ENCODE peak calls at places on chromosomes 2 and 18, in four cellular contexts. J is A549, H is gastrocnemius medialis, D is sigmoid colon. W is an unnamed sample.

GRCh38 chr18:1092228-1092627 is 187.6 kb downstream of the ADCYAP1 start:
- DNase-seq in J (no peak), H (no peak), D (no peak), W (no peak)

GRCh38 chr2:61898810-61899209 is 6.7 kb upstream of the COMMD1 start:
- DNase-seq in D (no peak), H (no peak), J (no peak), W (no peak)

GRCh38 chr2:188853307-188853706 is 120.9 kb upstream of the COL3A1 start:
- DNase-seq in J (no peak), H (no peak), D (no peak), W (no peak)

GRCh38 chr2:205659922-205660321 is 22.4 kb upstream of the NRP2 start:
- DNase-seq in D (no peak), H (no peak), J (no peak), W (no peak)

GRCh38 chr2:218079943-218080913 is 11.2 kb downstream of the RUFY4 start:
- DNase-seq in H (no peak), D (no peak), J (no peak), W (no peak)

GRCh38 chr2:11746807-11747459 is 501 bp downstream of the LPIN1 start:
- DNase-seq in D (no peak), J (no peak), H (peak), W (no peak)

GRCh38 chr2:193480187-193480586 is 1285.5 kb upstream of the TMEFF2 start:
- DNase-seq in H (no peak), J (no peak), D (no peak), W (no peak)

GRCh38 chr2:178296394-178297090 is 102.2 kb downstream of the OSBPL6 start:
- DNase-seq in J (no peak), H (peak), D (no peak), W (no peak)

GRCh38 chr2:8628179-8628869 is 53.5 kb upstream of the ID2 start:
- DNase-seq in J (peak), D (no peak), H (peak), W (no peak)

GRCh38 chr2:162926501-162926900 is 87.9 kb upstream of the KCNH7 start:
- DNase-seq in D (no peak), J (peak), H (no peak), W (peak)

GRCh38 chr2:18439716-18440115 is 120.7 kb downstream of the RDH14 start:
- DNase-seq in D (no peak), J (no peak), H (no peak), W (no peak)

GRCh38 chr2:230220347-230220969 is 674 bp upstream of the SP110 start:
- DNase-seq in H (no peak), J (no peak), D (no peak), W (no peak)

GRCh38 chr2:45890819-45891218 is 239.3 kb downstream of the PRKCE start:
- DNase-seq in H (no peak), J (no peak), D (no peak), W (no peak)

GRCh38 chr18:59554796-59555195 is 142.4 kb downstream of the CCBE1 start:
- DNase-seq in J (no peak), H (no peak), D (no peak), W (no peak)
- TF ChIP-seq POLR2A in J (no peak), H (no peak), D (no peak), W (no peak)

GRCh38 chr2:226800941-226801784 is 1.5 kb upstream of the IRS1 start:
- DNase-seq in D (peak), H (peak), J (peak), W (peak)
- TF ChIP-seq POLR2A in D (peak), H (peak), J (peak), W (peak)

GRCh38 chr2:25877431-25878360 is 591 bp downstream of the ASXL2 start:
- DNase-seq in J (peak), D (peak), H (peak), W (peak)

GRCh38 chr2:25879133-25879730 is 945 bp upstream of the ASXL2 start:
- DNase-seq in H (no peak), J (no peak), D (no peak), W (no peak)

GRCh38 chr2:25881759-25882158 is 3.5 kb upstream of the ASXL2 start:
- DNase-seq in J (no peak), H (no peak), D (no peak), W (no peak)

GRCh38 chr2:25878361-25879132 is at the start of gene ASXL2:
- DNase-seq in H (peak), J (peak), D (peak), W (peak)
- TF ChIP-seq POLR2A in H (peak), J (peak), D (peak), W (peak)

DNA sequence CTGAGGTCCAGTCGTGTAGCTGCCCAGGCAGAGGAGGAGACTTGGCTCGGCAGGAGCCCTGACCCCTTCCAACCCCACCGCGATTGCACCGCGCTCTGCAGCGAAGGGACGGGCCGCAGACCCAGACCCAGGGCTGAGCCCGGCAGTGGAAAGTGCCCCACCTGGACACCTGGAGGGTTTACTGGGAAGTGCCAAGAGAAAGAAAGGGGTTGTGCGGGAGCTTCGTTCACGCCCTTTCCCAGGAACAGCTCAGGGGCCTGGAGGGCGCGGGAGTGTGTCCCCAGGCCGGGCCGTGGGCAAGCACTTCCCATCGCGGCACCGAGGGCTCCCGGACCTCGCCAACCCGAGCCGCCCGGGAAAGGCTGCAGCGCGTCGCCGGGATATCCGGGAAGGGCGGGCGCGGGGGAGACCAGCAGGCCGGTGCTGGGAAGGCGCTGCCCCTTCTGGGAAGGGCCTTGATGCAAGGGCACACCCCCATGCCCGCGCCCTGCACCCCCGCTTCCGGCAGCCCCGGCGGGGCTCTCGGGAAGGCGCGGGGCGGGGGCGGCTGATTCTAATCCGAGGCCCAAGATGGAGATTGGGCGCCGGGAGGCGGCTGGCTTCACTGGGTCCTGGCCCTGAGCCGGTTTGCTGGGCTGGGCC is 36.1 kb upstream of the MRPL33 start:
- DNase-seq in H (peak), J (no peak), D (peak), W (peak)
- TF ChIP-seq POLR2A in H (no peak), J (no peak), D (peak), W (peak)

W was measured in H54.